ENCODE peak calls at places on chromosome 18, in seven cellular contexts. I is HCT116, J is K562, O is SK-N-SH, F is HepG2, W is GM12878, A is H1. R is an unnamed sample.

GRCh38 chr18:58570360-58571064 is 58.4 kb downstream of the ALPK2 start:
- DNase-seq in O (no peak), A (no peak), I (no peak), J (no peak), F (no peak), W (no peak), R (no peak)

GRCh38 chr18:29840101-29840500 is 1202.4 kb downstream of the DSC3 start:
- DNase-seq in W (no peak), I (peak), F (no peak), J (no peak), A (no peak), O (no peak), R (no peak)

GRCh38 chr18:11868230-11868629 is 17.0 kb downstream of the CHMP1B start:
- DNase-seq in W (no peak), F (no peak), J (no peak), O (no peak), A (no peak), I (no peak), R (no peak)

GRCh38 chr18:7017013-7017412 is 100.6 kb downstream of the LAMA1 start:
- DNase-seq in I (no peak), F (no peak), O (no peak), W (no peak), A (no peak), J (no peak), R (no peak)

GRCh38 chr18:2857491-2858063 is 10.8 kb downstream of the EMILIN2 start:
- DNase-seq in F (no peak), A (no peak), W (no peak), I (no peak), J (no peak), O (no peak), R (no peak)

GRCh38 chr18:79640064-79640672 is 39.4 kb upstream of the CTDP1 start:
- DNase-seq in O (no peak), F (no peak), W (no peak), J (no peak), A (no peak), I (no peak), R (no peak)

GRCh38 chr18:62713651-62714247 is 1.6 kb upstream of the PHLPP1 start:
- DNase-seq in A (no peak), W (no peak), O (no peak), I (no peak), J (no peak), F (no peak), R (no peak)

GRCh38 chr18:79503406-79503805 is 107.7 kb downstream of the NFATC1 start:
- DNase-seq in I (no peak), O (no peak), A (no peak), W (no peak), J (no peak), F (no peak), R (no peak)

GRCh38 chr18:54717673-54718435 is 110.4 kb upstream of the RAB27B start:
- DNase-seq in W (peak), I (no peak), A (peak), F (no peak), J (peak), O (peak), R (no peak)

GRCh38 chr18:63155910-63156773 is 163.4 kb downstream of the BCL2 start:
- DNase-seq in J (no peak), F (no peak), O (no peak), W (no peak), I (no peak), A (no peak), R (no peak)

GRCh38 chr18:55243852-55244251 is 284.6 kb upstream of the CCDC68 start:
- DNase-seq in J (no peak), W (no peak), O (no peak), F (no peak), A (no peak), I (no peak), R (no peak)

GRCh38 chr18:55998071-55998522 is 410.1 kb upstream of the TCF4 start:
- DNase-seq in O (peak), F (no peak), W (no peak), A (no peak), J (no peak), I (no peak), R (peak)

GRCh38 chr18:62716679-62717058 is 1.3 kb downstream of the PHLPP1 start:
- DNase-seq in W (no peak), F (no peak), J (peak), I (no peak), O (peak), A (no peak), R (peak)

GRCh38 chr18:60894254-60894945 is 438.8 kb upstream of the CDH20 start:
- DNase-seq in I (no peak), W (no peak), F (no peak), A (no peak), O (no peak), J (no peak), R (no peak)

GRCh38 chr18:46421973-46422551 is 235.0 kb downstream of the LOXHD1 start:
- DNase-seq in F (no peak), J (no peak), O (no peak), A (no peak), W (no peak), I (no peak), R (no peak)

GRCh38 chr18:65235966-65236634 is 514.7 kb upstream of the CDH7 start:
- DNase-seq in A (no peak), I (no peak), O (peak), W (no peak), J (no peak), F (no peak), R (no peak)

GRCh38 chr18:58024139-58024538 is 19.9 kb upstream of the NEDD4L start:
- DNase-seq in J (no peak), F (peak), W (no peak), A (no peak), I (no peak), O (no peak), R (no peak)

GRCh38 chr18:76821356-76821874 is 942 bp upstream of the ZNF236 start:
- DNase-seq in O (no peak), J (no peak), W (no peak), F (no peak), A (no peak), I (no peak), R (no peak)

GRCh38 chr18:65788373-65788772 is 37.6 kb downstream of the CDH7 start:
- DNase-seq in F (peak), W (no peak), J (no peak), I (no peak), A (no peak), O (peak), R (peak)

GRCh38 chr18:3273042-3273441 is 11.1 kb downstream of the MYL12B start:
- DNase-seq in I (no peak), J (no peak), F (no peak), O (no peak), A (no peak), W (no peak), R (no peak)

GRCh38 chr18:22405142-22405541 is 12.6 kb downstream of the CTAGE1 start:
- DNase-seq in I (no peak), W (no peak), F (no peak), A (no peak), J (no peak), O (no peak), R (no peak)

GRCh38 chr18:31598021-31598805 is 6.5 kb downstream of the TTR start:
- DNase-seq in A (no peak), J (no peak), W (no peak), O (no peak), F (no peak), I (no peak), R (no peak)

GRCh38 chr18:30094556-30094955 is 948.0 kb downstream of the DSC3 start:
- DNase-seq in W (no peak), A (no peak), O (no peak), F (no peak), J (no peak), I (no peak), R (no peak)

GRCh38 chr18:58257461-58257860 is 213.4 kb downstream of the NEDD4L start:
- DNase-seq in A (no peak), W (no peak), O (no peak), F (no peak), J (peak), I (no peak), R (no peak)

GRCh38 chr18:62710417-62710816 is 4.9 kb upstream of the PHLPP1 start:
- DNase-seq in I (no peak), O (peak), J (no peak), W (no peak), A (no peak), F (no peak), R (no peak)

GRCh38 chr18:9348079-9348671 is 13.6 kb downstream of the TWSG1 start:
- DNase-seq in O (no peak), A (no peak), J (no peak), I (no peak), F (no peak), W (peak), R (no peak)

GRCh38 chr18:61203151-61203550 is 130.1 kb upstream of the CDH20 start:
- DNase-seq in F (no peak), W (no peak), I (no peak), A (no peak), O (no peak), J (no peak), R (no peak)

GRCh38 chr18:77132369-77133050 is at the start of gene MBP:
- DNase-seq in I (no peak), F (no peak), W (no peak), O (peak), A (no peak), J (no peak), R (peak)

GRCh38 chr18:2396162-2396505 is 175.2 kb downstream of the METTL4 start:
- DNase-seq in J (no peak), F (no peak), W (no peak), I (no peak), A (no peak), O (no peak), R (no peak)

GRCh38 chr18:27549335-27550039 is 364.4 kb upstream of the CHST9 start:
- DNase-seq in O (no peak), F (no peak), I (no peak), A (no peak), J (no peak), W (no peak), R (no peak)

GRCh38 chr18:487371-487770 is 13.1 kb downstream of the COLEC12 start:
- DNase-seq in W (no peak), I (no peak), A (no peak), J (no peak), F (peak), O (no peak), R (no peak)

DNA sequence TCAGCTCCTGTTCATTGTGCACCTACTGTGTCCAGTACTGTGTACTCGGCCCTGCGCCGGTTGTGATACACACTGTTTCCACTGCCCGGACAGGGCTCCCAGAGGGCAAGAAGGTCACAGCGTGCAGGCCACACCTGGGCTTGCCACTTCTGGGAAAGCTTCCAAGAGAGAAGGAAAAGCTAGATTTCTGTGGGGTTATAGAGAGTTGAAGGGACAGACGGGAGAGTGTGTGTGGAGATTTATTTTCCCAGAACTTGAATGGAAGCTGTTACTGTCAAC is 3.8 kb upstream of the CNDP1 start:
- DNase-seq in J (no peak), F (no peak), I (no peak), A (no peak), W (no peak), O (no peak), R (no peak)
- TF ChIP-seq JUND in J (no peak), F (no peak), I (no peak), A (no peak), W (no peak), O (no peak), R (no peak)

DNA sequence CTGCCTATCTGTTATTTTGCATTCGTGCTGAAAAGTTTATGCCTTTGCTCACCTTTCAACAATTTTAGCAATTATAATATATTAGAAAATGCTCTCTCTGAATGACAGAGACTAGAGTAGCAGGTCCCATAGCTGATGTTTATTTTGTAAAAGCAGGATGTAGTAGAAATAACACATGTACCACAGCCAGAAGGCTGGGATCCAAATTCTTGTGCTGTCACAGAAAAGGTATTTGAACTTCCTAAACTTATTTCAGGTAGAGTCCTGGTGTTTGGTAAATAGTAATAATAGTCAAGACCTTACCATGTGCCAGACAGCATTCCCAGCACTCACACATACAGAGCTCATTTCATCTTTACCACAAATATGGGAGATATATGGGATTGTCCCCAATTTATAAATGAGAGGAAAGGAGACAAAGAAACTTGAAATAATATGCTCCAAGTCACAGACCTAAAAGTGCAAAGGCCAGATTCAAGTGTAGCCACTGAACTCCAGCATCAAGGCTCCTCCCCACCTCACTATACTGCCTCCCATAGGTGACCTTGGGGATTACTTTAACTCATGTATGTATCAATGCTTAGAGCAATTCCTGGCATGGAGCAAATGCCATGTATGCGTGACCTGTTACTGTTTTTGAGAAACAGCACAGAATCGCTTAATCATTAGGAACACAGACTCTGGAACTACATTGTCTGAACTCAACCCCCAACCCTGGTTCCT is 284.7 kb upstream of the RAB12 start:
- DNase-seq in F (no peak), J (no peak), I (no peak), W (no peak), A (no peak), O (no peak), R (no peak)
- TF ChIP-seq JUND in F (no peak), J (no peak), I (no peak), W (no peak), A (no peak), O (no peak), R (no peak)

GRCh38 chr18:23453657-23454011 is 547 bp downstream of the RIOK3 start:
- DNase-seq in J (no peak), W (no peak), F (peak), A (no peak), I (no peak), O (no peak), R (no peak)
- TF ChIP-seq JUND in J (no peak), W (no peak), F (no peak), A (no peak), I (no peak), O (no peak), R (no peak)

DNA sequence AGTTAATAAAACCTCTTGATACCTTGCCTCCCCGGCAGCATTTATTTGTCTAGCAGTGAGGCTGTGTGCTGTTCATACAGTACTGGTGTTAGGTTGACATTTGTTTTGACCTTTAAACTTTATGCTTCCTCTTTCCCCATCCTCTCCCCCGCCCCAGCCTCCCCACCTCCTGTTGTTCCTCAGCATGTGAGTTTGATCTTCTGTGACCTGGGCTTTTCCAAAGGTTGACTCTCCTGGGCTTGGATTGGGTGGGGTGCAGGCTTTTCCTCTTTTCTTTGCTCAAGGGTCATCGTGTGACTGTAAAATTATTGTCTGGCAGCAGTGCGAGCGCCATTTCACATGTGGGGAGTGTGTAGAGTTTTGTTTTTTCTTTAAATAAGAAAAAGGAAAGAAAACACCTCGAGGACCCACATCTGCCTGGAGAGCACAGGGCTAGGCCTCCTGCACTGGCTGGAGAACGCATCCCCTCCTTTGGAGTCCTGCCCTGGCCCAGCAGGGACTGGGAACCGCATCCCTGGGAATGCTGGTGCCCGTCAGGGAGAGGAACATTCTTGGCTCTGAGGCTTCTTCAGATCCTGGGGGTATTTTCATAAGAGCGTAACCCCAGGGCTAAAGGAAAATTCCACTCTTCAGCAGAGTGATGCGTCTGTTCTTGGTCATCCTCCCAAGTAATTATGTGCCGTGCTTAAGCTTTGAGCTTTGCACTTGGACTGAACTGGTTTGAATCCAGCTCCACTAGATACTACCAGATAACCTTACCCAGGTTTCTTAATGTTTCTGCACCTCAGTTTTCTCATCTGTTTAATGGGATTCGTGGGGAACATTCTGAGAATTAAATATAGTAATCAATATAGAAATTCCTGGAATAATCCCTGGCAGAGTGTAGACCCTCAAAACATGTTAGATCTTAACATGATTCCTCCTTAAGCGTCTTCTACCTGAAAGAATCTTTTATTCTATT is 91.5 kb downstream of the SETBP1 start:
- DNase-seq in F (peak), I (no peak), O (no peak), A (no peak), J (no peak), W (no peak), R (no peak)
- TF ChIP-seq JUND in F (no peak), I (no peak), O (no peak), A (no peak), J (no peak), W (no peak), R (no peak)

GRCh38 chr18:42310956-42311355 is 355.9 kb downstream of the PIK3C3 start:
- DNase-seq in A (no peak), F (no peak), O (no peak), W (no peak), J (no peak), I (no peak), R (no peak)

DNA sequence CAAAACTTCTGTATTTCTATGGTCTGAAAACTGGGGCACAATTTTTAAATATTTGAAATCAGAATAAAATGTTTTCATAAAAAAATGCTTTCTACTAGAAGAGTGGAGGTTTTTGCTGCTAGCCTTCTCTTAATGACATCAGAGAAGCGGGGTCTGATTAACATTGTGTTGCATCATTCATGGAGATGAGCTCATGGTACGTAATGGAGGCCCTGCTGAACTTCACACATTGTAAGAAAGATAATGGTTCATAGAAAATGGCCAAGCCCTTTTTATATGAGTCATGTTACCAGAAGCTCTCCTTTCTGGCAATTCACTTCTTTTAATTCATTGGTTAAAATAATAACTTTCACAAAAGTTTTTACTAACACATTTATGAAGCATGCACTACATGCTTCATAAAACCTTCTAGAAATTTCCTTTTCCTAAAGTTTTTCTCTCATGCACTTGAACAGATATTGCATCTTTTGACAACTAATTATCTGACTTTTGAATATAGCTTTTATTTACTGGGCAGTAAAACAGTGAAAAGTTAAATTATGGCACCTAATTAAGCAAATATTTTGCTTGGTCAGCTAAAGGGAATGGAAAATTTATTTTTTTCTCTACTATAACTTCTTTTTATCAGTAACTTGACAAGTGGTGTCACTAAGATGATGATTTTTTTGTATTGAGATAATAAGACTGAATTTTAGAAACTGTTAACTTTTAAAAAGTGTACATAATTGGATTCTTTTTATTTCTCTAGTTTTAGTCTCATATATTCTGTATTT is 351.4 kb downstream of the PIK3C3 start:
- DNase-seq in W (no peak), J (no peak), A (no peak), O (no peak), F (no peak), I (no peak), R (no peak)
- TF ChIP-seq JUND in W (no peak), J (no peak), A (no peak), O (no peak), F (no peak), I (no peak), R (no peak)

DNA sequence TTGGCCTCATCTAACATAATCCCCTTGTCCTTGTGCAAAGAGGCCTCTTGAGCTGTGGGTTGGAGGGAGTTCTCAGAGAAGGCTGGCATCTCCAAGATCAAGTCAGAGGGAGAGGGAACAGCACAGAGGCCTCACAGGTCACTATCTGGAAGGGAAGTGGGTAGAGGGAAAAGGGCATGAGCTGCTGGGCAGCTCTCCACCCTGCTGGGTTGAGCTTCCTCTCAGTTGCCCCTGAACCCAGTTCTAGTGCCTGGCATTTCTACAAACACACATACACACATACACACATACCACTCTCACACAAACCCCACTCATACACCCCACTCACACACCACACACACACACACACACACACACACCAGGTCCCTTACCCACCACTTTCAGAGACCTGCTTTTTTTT is 30.3 kb upstream of the RMP24 start:
- DNase-seq in A (no peak), J (no peak), O (no peak), I (no peak), W (no peak), F (no peak), R (no peak)
- TF ChIP-seq JUND in A (no peak), J (no peak), O (no peak), I (no peak), W (no peak), F (no peak), R (no peak)

R was measured in T47D.